ENCODE peak calls at places on chromosomes 13 and 19, in seven cellular contexts. G, K, F, L, N, V and P are unnamed samples.
A peak's percentile ranks its signal among the peaks of the same experiment; 100 is the strongest.

GRCh38 chr19:38862321-38863059 is 12.7 kb upstream of the HNRNPL start:
- DNase-seq in V (no peak), L (no peak), F (peak; percentile 84), N (no peak), G (no peak), K (no peak), P (no peak)

GRCh38 chr13:110398564-110399507 is 91.8 kb downstream of the COL4A2 start:
- DNase-seq in V (no peak), K (peak; percentile 67), N (peak; percentile 95), L (no peak), G (peak; percentile 72), F (peak; percentile 45), P (no peak)

GRCh38 chr19:32744555-32745325 is 25.2 kb downstream of the TDRD12 start:
- DNase-seq in N (no peak), V (no peak), F (no peak), K (peak; percentile 2), L (no peak), G (no peak), P (no peak)

GRCh38 chr13:40652588-40652940 is 13.9 kb downstream of the FOXO1 start:
- DNase-seq in V (no peak), F (no peak), K (no peak), L (no peak), G (no peak), N (no peak), P (no peak)

GRCh38 chr19:51448011-51448744 is 10.1 kb downstream of the SIGLEC8 start:
- DNase-seq in G (no peak), F (no peak), K (no peak), L (no peak), V (no peak), N (no peak), P (no peak)

GRCh38 chr19:30224689-30225606 is 147.2 kb upstream of the ZNF536 start:
- DNase-seq in F (no peak), K (peak; percentile 30), G (no peak), L (no peak), V (no peak), N (no peak), P (no peak)

GRCh38 chr13:48571121-48571901 is 38.4 kb upstream of the RCBTB2 start:
- DNase-seq in K (no peak), G (peak; percentile 81), V (no peak), L (no peak), F (peak; percentile 53), N (no peak), P (no peak)

GRCh38 chr13:32206097-32206740 is 108.9 kb downstream of the ZAR1L start:
- DNase-seq in G (peak; percentile 16), N (no peak), V (no peak), F (peak; percentile 17), L (no peak), K (no peak), P (no peak)

GRCh38 chr19:5580116-5580515 is 12.4 kb upstream of the TINCR start:
- DNase-seq in G (no peak), K (no peak), V (no peak), N (no peak), L (no peak), F (no peak), P (no peak)

GRCh38 chr19:46660008-46660517 is 919 bp downstream of the DACT3 start:
- DNase-seq in K (peak; percentile 84), F (peak; percentile 65), V (no peak), G (no peak), L (peak; percentile 60), N (no peak), P (peak; percentile 61)

GRCh38 chr13:113229791-113230190 is 20.4 kb downstream of the CUL4A start:
- DNase-seq in L (no peak), K (no peak), F (no peak), V (no peak), N (no peak), G (no peak), P (no peak)

GRCh38 chr13:80235559-80236296 is 105.2 kb downstream of the SPRY2 start:
- DNase-seq in F (peak; percentile 56), V (no peak), K (no peak), N (peak; percentile 7), G (no peak), L (no peak), P (no peak)

GRCh38 chr19:14478113-14478545 is 3.0 kb upstream of the PTGER1 start:
- DNase-seq in L (no peak), V (no peak), N (no peak), K (no peak), F (no peak), G (no peak), P (no peak)

GRCh38 chr13:95882121-95882520 is 171.1 kb downstream of the UGGT2 start:
- DNase-seq in K (no peak), L (no peak), N (no peak), F (no peak), G (no peak), V (no peak), P (no peak)

GRCh38 chr13:79445968-79446645 is 34.8 kb upstream of the NDFIP2 start:
- DNase-seq in L (peak; percentile 66), F (no peak), N (no peak), V (no peak), K (peak; percentile 70), G (no peak), P (no peak)

GRCh38 chr13:73837147-73837546 is 297.1 kb downstream of the KLF12 start:
- DNase-seq in N (no peak), G (no peak), F (no peak), V (no peak), K (no peak), L (no peak), P (no peak)

GRCh38 chr13:112943309-112944125 is 25.5 kb upstream of the MCF2L start:
- DNase-seq in N (no peak), L (peak; percentile 63), V (no peak), F (peak; percentile 31), G (peak; percentile 4), K (peak; percentile 76), P (peak; percentile 64)

GRCh38 chr13:31380728-31381127 is 181.0 kb downstream of the B3GLCT start:
- DNase-seq in V (no peak), L (no peak), K (no peak), F (no peak), N (no peak), G (no peak), P (peak; percentile 37)

GRCh38 chr13:91894311-91894710 is 495.9 kb downstream of the GPC5 start:
- DNase-seq in N (no peak), G (no peak), L (no peak), V (no peak), K (no peak), F (no peak), P (no peak)

GRCh38 chr13:54614729-54615128 is 1586.1 kb downstream of the OLFM4 start:
- DNase-seq in V (no peak), F (no peak), N (peak; percentile 2), L (no peak), K (no peak), G (no peak), P (no peak)

GRCh38 chr13:21934309-21934708 is 263.4 kb downstream of the FGF9 start:
- DNase-seq in K (no peak), L (no peak), G (no peak), N (no peak), V (no peak), F (no peak), P (no peak)

GRCh38 chr19:3607398-3608078 is 863 bp upstream of the TBXA2R start:
- DNase-seq in K (peak; percentile 87), G (no peak), F (peak; percentile 45), L (peak; percentile 86), V (no peak), N (no peak), P (no peak)

GRCh38 chr19:11479090-11479469 is 1.8 kb downstream of the ELAVL3 start:
- DNase-seq in V (no peak), N (no peak), L (no peak), G (no peak), K (no peak), F (no peak), P (no peak)
- H3K18ac ChIP-seq in V (peak overlapping the region; percentile 68), N (no peak overlapping the region), L (no peak overlapping the region), G (no peak overlapping the region), K (no peak overlapping the region), F (no peak overlapping the region), P (no peak overlapping the region)

GRCh38 chr13:36033035-36033434 is 98.1 kb downstream of the DCLK1 start:
- DNase-seq in N (no peak), F (no peak), K (no peak), G (no peak), V (no peak), L (no peak), P (no peak)
- H3K18ac ChIP-seq in N (no peak overlapping the region), F (no peak overlapping the region), K (no peak overlapping the region), G (no peak overlapping the region), V (no peak overlapping the region), L (no peak overlapping the region), P (no peak overlapping the region)

DNA sequence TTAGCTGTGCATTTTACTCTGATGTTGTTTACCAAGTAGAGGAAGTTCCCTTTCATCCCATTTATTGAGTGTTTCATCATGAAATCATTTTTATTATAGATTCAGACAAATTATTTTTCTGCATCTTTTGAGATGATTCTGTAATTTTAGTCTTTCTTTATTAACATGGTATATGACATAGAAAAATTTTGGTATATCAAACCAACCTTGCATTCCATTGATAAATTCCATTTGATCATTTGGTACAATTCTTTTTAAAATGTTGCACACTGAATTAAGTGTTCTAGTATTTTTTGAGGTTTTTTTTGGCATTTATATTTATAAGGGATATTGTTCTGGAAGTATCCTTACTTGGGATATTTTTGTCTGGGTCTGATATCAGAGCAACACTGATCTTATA is 308.4 kb downstream of the DLEU7 start:
- DNase-seq in G (no peak), K (no peak), F (no peak), L (no peak), V (no peak), N (no peak), P (no peak)
- H3K18ac ChIP-seq in G (no peak overlapping the region), K (no peak overlapping the region), F (no peak overlapping the region), L (no peak overlapping the region), V (no peak overlapping the region), N (no peak overlapping the region), P (no peak overlapping the region)

DNA sequence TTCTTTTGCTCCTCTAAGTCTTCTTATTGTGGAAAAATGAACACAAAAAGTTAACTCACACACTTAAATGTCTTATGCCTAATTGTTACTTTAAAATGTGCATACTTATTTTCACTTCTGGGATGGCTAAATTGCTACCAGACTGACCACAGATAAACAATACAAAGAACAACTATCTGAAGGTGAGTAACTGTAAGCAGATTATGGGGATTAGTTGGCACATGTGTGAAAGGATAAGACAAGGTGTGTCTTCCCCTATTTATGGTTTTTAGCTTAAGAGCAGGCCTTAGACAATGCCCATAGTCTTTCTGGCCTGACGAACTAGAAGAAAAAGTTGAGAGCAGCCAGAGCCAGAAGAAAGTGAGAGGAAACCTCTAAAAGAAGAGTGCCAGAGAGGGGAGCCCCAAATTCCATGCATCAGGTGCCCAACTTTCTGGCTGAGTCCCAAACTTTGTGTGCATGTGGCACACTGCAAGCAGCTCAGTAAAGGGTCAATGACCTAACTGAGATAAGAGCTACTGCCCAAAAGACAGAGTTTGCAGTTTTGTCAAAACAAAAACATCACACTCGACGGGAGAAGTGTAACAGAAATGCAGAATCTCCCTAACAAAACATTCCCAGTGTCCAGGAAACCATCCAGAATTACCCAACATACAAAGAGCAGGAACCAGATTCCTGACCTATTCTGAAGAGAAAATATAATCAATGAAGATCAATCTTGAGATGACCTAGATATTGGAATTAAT is 375.4 kb downstream of the KCNRG start:
- DNase-seq in G (no peak), L (no peak), F (no peak), N (no peak), V (no peak), K (no peak), P (no peak)
- H3K18ac ChIP-seq in G (no peak overlapping the region), L (no peak overlapping the region), F (no peak overlapping the region), N (no peak overlapping the region), V (no peak overlapping the region), K (no peak overlapping the region), P (no peak overlapping the region)